ENCODE peak calls at places on chromosome 12, in nine cellular contexts. G, V, E, P, S, W, U, A and Q are unnamed samples.

GRCh38 chr12:115419145-115419646 is 735.2 kb upstream of the TBX3 start:
- DNase-seq in G (no peak), V (no peak), S (no peak), A (no peak), U (no peak), E (no peak), W (no peak), P (no peak), Q (no peak)

GRCh38 chr12:59239993-59240392 is 319.7 kb upstream of the LRIG3 start:
- DNase-seq in W (no peak), U (no peak), G (no peak), A (no peak), P (no peak), V (no peak), S (no peak), E (no peak), Q (no peak)

GRCh38 chr12:13209279-13210021 is 12.9 kb downstream of the EMP1 start:
- DNase-seq in S (no peak), P (no peak), G (no peak), W (no peak), U (no peak), A (no peak), V (no peak), E (no peak), Q (no peak)

GRCh38 chr12:75722714-75723200 is 211.3 kb upstream of the KRR1 start:
- DNase-seq in S (peak; percentile 31), U (peak; percentile 39), W (peak; percentile 93), P (peak; percentile 5), A (peak; percentile 77), V (peak; percentile 76), E (peak; percentile 86), G (peak; percentile 91), Q (no peak)

GRCh38 chr12:24943947-24944597 is 4.8 kb downstream of the BCAT1 start:
- DNase-seq in W (peak; percentile 85), G (no peak), E (no peak), U (no peak), S (no peak), V (no peak), A (no peak), P (no peak), Q (no peak)

GRCh38 chr12:113057565-113058485 is 1.3 kb downstream of the DTX1 start:
- DNase-seq in P (no peak), U (no peak), V (no peak), W (no peak), S (no peak), E (no peak), A (no peak), G (no peak), Q (no peak)

GRCh38 chr12:126773012-126773411 is 1494.0 kb upstream of the TMEM132C start:
- DNase-seq in S (no peak), A (no peak), E (no peak), P (no peak), W (no peak), G (no peak), V (no peak), U (no peak), Q (no peak)

GRCh38 chr12:113591480-113591971 is 119.9 kb upstream of the LHX5 start:
- DNase-seq in G (no peak), V (no peak), P (peak; percentile 44), W (no peak), S (no peak), A (no peak), U (no peak), E (no peak), Q (no peak)

GRCh38 chr12:24750263-24750662 is 198.6 kb downstream of the BCAT1 start:
- DNase-seq in G (no peak), S (no peak), V (no peak), P (no peak), W (no peak), E (no peak), U (no peak), A (no peak), Q (no peak)

DNA sequence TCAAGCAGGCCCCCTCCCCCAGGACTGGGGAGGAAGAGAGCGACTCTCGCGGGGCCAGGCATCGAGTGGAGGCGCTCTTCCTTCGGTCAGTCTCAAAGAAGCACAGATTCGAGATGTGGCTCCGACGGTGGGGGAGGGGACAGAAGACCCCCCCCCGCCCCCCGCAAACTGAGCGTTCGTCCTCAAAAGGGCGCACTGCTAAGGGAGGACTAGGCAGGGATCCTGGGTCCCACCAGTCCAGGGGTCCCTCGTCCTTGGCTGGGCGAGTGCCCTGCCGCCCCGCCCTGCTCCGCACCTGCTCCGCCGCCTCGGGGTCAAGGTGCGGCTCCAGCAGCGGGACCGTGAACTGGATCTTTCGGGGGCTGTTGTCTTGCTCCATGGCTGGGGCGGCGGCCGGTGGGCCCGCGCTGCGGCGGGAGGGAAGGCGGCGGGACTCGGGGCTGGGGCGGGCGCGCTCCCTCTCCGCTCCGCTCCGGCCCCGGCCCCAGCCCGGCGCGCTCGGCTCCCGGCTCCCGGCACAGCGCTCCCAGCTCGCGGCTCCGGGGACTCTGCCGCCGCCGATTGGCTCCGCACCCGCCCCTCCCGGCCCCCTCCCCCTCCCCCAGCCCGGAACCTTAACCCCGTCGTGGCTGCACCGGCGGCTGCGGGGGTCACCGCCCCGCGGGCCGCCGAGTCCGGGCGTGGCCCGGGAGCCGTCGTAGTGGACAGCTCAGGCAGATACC is at the start of gene PPP1R1A:
- DNase-seq in V (no peak), S (peak; percentile 12), A (no peak), G (no peak), U (no peak), W (no peak), P (no peak), E (no peak), Q (no peak)
- TF ChIP-seq POLR2A in V (no peak), S (no peak), A (no peak), G (no peak), U (no peak), W (no peak), P (no peak), E (no peak), Q (no peak)

GRCh38 chr12:32454866-32455265 is 55.5 kb downstream of the FGD4 start:
- DNase-seq in E (no peak), G (no peak), P (no peak), A (no peak), W (no peak), U (no peak), V (no peak), S (no peak), Q (no peak)

GRCh38 chr12:32450768-32451167 is 51.4 kb downstream of the FGD4 start:
- DNase-seq in V (no peak), E (peak; percentile 28), A (no peak), U (no peak), G (peak; percentile 21), S (peak; percentile 22), W (no peak), P (no peak), Q (no peak)

GRCh38 chr12:32451816-32452215 is 52.5 kb downstream of the FGD4 start:
- DNase-seq in S (no peak), A (no peak), W (no peak), P (no peak), G (no peak), U (no peak), V (no peak), E (no peak), Q (no peak)

GRCh38 chr12:32455607-32456063 is 56.3 kb downstream of the FGD4 start:
- DNase-seq in U (no peak), W (peak; percentile 82), G (peak; percentile 81), V (no peak), E (peak; percentile 27), P (no peak), S (no peak), A (peak; percentile 45), Q (peak; percentile 64)

GRCh38 chr12:32454075-32454474 is 54.7 kb downstream of the FGD4 start:
- DNase-seq in V (no peak), S (no peak), E (no peak), G (no peak), P (no peak), W (peak; percentile 67), A (peak; percentile 35), U (no peak), Q (no peak)
- TF ChIP-seq POLR2A in V (no peak), S (no peak), E (no peak), G (no peak), P (no peak), W (no peak), A (no peak), U (no peak), Q (no peak)

GRCh38 chr12:62131153-62131552 is 129.1 kb upstream of the USP15 start:
- DNase-seq in W (no peak), V (no peak), E (no peak), U (no peak), P (no peak), S (no peak), A (no peak), G (no peak), Q (no peak)
- TF ChIP-seq POLR2A in W (no peak), V (no peak), E (no peak), U (no peak), P (no peak), S (no peak), A (no peak), G (no peak), Q (no peak)

GRCh38 chr12:47987411-47988072 is 16.7 kb downstream of the COL2A1 start:
- DNase-seq in A (no peak), P (no peak), G (no peak), E (no peak), S (no peak), W (peak; percentile 43), U (no peak), V (no peak), Q (no peak)
- TF ChIP-seq POLR2A in A (no peak), P (no peak), G (no peak), E (no peak), S (no peak), W (no peak), U (no peak), V (no peak), Q (no peak)